ENCODE peak calls at places on chromosomes 4 and X, in five cellular contexts. P, E, F, N and V are unnamed samples.

GRCh38 chr4:182212211-182212761 is 30.9 kb upstream of the TENM3 start:
- DNase-seq in P (no peak), E (no peak), N (peak), F (no peak), V (no peak)

GRCh38 chr4:182840108-182840507 is 77.1 kb downstream of the DCTD start:
- DNase-seq in N (no peak), P (no peak), E (no peak), F (no peak), V (no peak)

GRCh38 chrX:1412551-1413161 is 20.7 kb upstream of the SLC25A6 start:
- DNase-seq in F (no peak), P (no peak), N (no peak), E (no peak), V (no peak)

GRCh38 chr4:8591626-8592365 is 769 bp upstream of the CPZ start:
- DNase-seq in E (no peak), N (no peak), F (no peak), P (no peak), V (no peak)

GRCh38 chrX:115350696-115351408 is 61.3 kb downstream of the LUZP4 start:
- DNase-seq in P (no peak), N (peak), E (no peak), F (no peak), V (no peak)

GRCh38 chr4:186485621-186486062 is 69.7 kb downstream of the MTNR1A start:
- DNase-seq in F (no peak), E (no peak), N (no peak), P (no peak), V (no peak)

GRCh38 chr4:123444298-123444731 is 47.7 kb downstream of the SPRY1 start:
- DNase-seq in N (no peak), P (peak), F (no peak), E (no peak), V (no peak)

GRCh38 chr4:100106982-100107381 is 83.3 kb downstream of the DDIT4L start:
- DNase-seq in P (no peak), F (no peak), E (no peak), N (no peak), V (no peak)

GRCh38 chrX:39705299-39705698 is 392.5 kb downstream of the BCOR start:
- DNase-seq in N (peak), F (no peak), E (peak), P (no peak), V (peak)

GRCh38 chr4:100311181-100311580 is 120.9 kb upstream of the DDIT4L start:
- DNase-seq in F (no peak), E (no peak), N (no peak), P (no peak), V (no peak)

GRCh38 chr4:76677571-76678326 is 220.2 kb downstream of the SOWAHB start:
- DNase-seq in F (no peak), P (no peak), E (no peak), N (no peak), V (no peak)

GRCh38 chr4:188387134-188387791 is 248.0 kb downstream of the TRIML1 start:
- DNase-seq in E (no peak), P (no peak), F (no peak), N (no peak), V (no peak)

GRCh38 chr4:27397886-27398285 is 537.2 kb downstream of the STIM2 start:
- DNase-seq in E (peak), F (no peak), N (peak), P (no peak), V (no peak)

GRCh38 chrX:79181401-79181800 is 36.9 kb downstream of the GPR174 start:
- DNase-seq in F (no peak), E (no peak), P (no peak), N (no peak), V (no peak)

GRCh38 chr4:95095352-95095974 is 337.7 kb downstream of the BMPR1B start:
- DNase-seq in P (no peak), E (no peak), F (no peak), N (no peak), V (no peak)

GRCh38 chr4:14667624-14668295 is 334.5 kb upstream of the CPEB2 start:
- DNase-seq in P (no peak), N (no peak), E (peak), F (no peak), V (no peak)

GRCh38 chr4:17030543-17030942 is 132.1 kb upstream of the LDB2 start:
- DNase-seq in F (no peak), P (no peak), N (peak), E (peak), V (peak)

GRCh38 chr4:143286733-143287570 is 49.7 kb upstream of the GAB1 start:
- DNase-seq in E (no peak), P (no peak), N (no peak), F (no peak), V (no peak)

GRCh38 chrX:155313766-155314165 is 20.6 kb downstream of the CLIC2 start:
- DNase-seq in F (no peak), N (no peak), P (no peak), E (no peak), V (no peak)

GRCh38 chr4:185965456-185966384 is 103.2 kb upstream of the TLR3 start:
- DNase-seq in E (no peak), N (no peak), P (no peak), F (no peak), V (no peak)

GRCh38 chr4:26407466-26407865 is 82.8 kb downstream of the CCKAR start:
- DNase-seq in E (no peak), F (no peak), P (no peak), N (no peak), V (no peak)

GRCh38 chr4:150236626-150237025 is 158.4 kb downstream of the DCLK2 start:
- DNase-seq in P (no peak), N (no peak), E (no peak), F (no peak), V (no peak)

GRCh38 chr4:184355111-184355604 is 119.2 kb downstream of the IRF2 start:
- DNase-seq in P (no peak), E (peak), F (no peak), N (peak), V (no peak)

GRCh38 chr4:182536221-182536620 is 293.0 kb downstream of the TENM3 start:
- DNase-seq in P (peak), N (no peak), E (no peak), F (no peak), V (no peak)

GRCh38 chr4:24262084-24262483 is 322.3 kb downstream of the DHX15 start:
- DNase-seq in E (no peak), P (no peak), F (no peak), N (no peak), V (no peak)

GRCh38 chrX:15721911-15722310 is 16.2 kb upstream of the CA5B start:
- DNase-seq in N (peak), P (no peak), E (no peak), F (no peak), V (no peak)

GRCh38 chr4:160510925-160511324 is 1408.0 kb downstream of the RAPGEF2 start:
- DNase-seq in E (peak), P (no peak), F (no peak), N (no peak), V (no peak)

GRCh38 chr4:76420901-76421581 is at the start of gene CCDC158:
- DNase-seq in F (no peak), P (no peak), E (no peak), N (no peak), V (no peak)

GRCh38 chr4:8347660-8348059 is 78.1 kb downstream of the HTRA3 start:
- DNase-seq in F (no peak), P (no peak), N (no peak), E (no peak), V (no peak)

GRCh38 chrX:155086202-155086840 is 15.0 kb downstream of the BRCC3 start:
- DNase-seq in F (no peak), E (no peak), P (peak), N (peak), V (no peak)

GRCh38 chrX:145910017-145910416 is 92.4 kb downstream of the SLITRK2 start:
- DNase-seq in F (no peak), P (no peak), E (no peak), N (no peak), V (no peak)

GRCh38 chrX:65196758-65197371 is 220.6 kb upstream of the ZC4H2 start:
- DNase-seq in F (no peak), N (no peak), E (no peak), P (peak), V (no peak)

GRCh38 chrX:148024425-148025148 is 43.5 kb downstream of the FMR1NB start:
- DNase-seq in E (no peak), N (no peak), P (no peak), F (no peak), V (no peak)

GRCh38 chr4:93814722-93815121 is 13.8 kb upstream of the ATOH1 start:
- DNase-seq in N (no peak), P (no peak), E (no peak), F (no peak), V (no peak)

GRCh38 chr4:73740353-73740778 is at the start of gene CXCL8:
- DNase-seq in N (peak), P (no peak), E (peak), F (peak), V (peak)

GRCh38 chr4:7461171-7461570 is 26.4 kb upstream of the PSAPL1 start:
- DNase-seq in P (no peak), F (no peak), E (no peak), N (no peak), V (no peak)